ENCODE peak calls at places on chromosomes 5 and 9, in nine cellular contexts. O is astrocyte of the spinal cord, L is coronary artery, R is fibroblast of lung, J is tibial nerve, Y is GM13976, W is progenitor cell of endocrine pancreas, A is GM20000, X is upper lobe of left lung. C is an unnamed sample.

GRCh38 chr9:81035171-81035570 is 654.2 kb downstream of the TLE1 start:
- DNase-seq in A (no peak), L (no peak), O (peak), J (no peak), Y (no peak), W (no peak), R (peak), X (no peak), C (no peak)

GRCh38 chr9:125332527-125332926 is 70.9 kb downstream of the GAPVD1 start:
- DNase-seq in A (peak), X (no peak), J (no peak), O (no peak), Y (peak), W (no peak), R (no peak), L (no peak), C (no peak)

GRCh38 chr5:170312666-170313065 is 15.1 kb upstream of the LCP2 start:
- DNase-seq in L (no peak), R (peak), A (no peak), X (peak), Y (no peak), O (peak), W (no peak), J (no peak), C (no peak)

GRCh38 chr5:154858972-154859950 is 834 bp downstream of the CNOT8 start:
- DNase-seq in W (no peak), O (no peak), Y (no peak), J (no peak), R (no peak), X (no peak), L (no peak), A (no peak), C (no peak)

GRCh38 chr5:163880307-163880706 is 374.9 kb downstream of the MAT2B start:
- DNase-seq in R (peak), L (no peak), X (no peak), Y (no peak), J (no peak), W (no peak), A (no peak), O (peak), C (no peak)

GRCh38 chr5:14779975-14780374 is 91.6 kb downstream of the ANKH start:
- DNase-seq in O (no peak), L (no peak), A (no peak), J (no peak), X (no peak), R (no peak), W (no peak), Y (no peak), C (no peak)

GRCh38 chr5:100560860-100561259 is 25.7 kb downstream of the FAM174A start:
- DNase-seq in O (peak), R (peak), Y (no peak), W (no peak), X (no peak), L (no peak), J (no peak), A (no peak), C (no peak)

GRCh38 chr9:124011460-124012301 is at the start of gene LHX2:
- DNase-seq in L (no peak), J (no peak), X (no peak), O (peak), R (peak), W (no peak), Y (peak), A (peak), C (peak)

GRCh38 chr9:86282979-86283535 is 719 bp upstream of the ISCA1 start:
- DNase-seq in O (peak), R (peak), Y (no peak), A (no peak), W (no peak), X (peak), L (no peak), J (no peak), C (no peak)

GRCh38 chr5:59542841-59543825 is 350.4 kb downstream of the PDE4D start:
- DNase-seq in O (peak), J (no peak), L (no peak), Y (no peak), A (no peak), R (peak), W (no peak), X (no peak), C (no peak)

GRCh38 chr9:13778486-13779110 is 499.1 kb upstream of the MPDZ start:
- DNase-seq in W (no peak), J (no peak), O (peak), R (peak), L (no peak), A (no peak), X (no peak), Y (no peak), C (no peak)

GRCh38 chr5:65874241-65874640 is 52.1 kb upstream of the ERBIN start:
- DNase-seq in L (no peak), W (no peak), J (no peak), O (peak), A (no peak), R (peak), Y (no peak), X (no peak), C (no peak)

GRCh38 chr5:98638701-98639100 is 134.8 kb upstream of the RGMB start:
- DNase-seq in O (peak), Y (no peak), X (no peak), A (no peak), W (no peak), R (peak), L (no peak), J (no peak), C (no peak)

GRCh38 chr9:133250741-133251170 is 24.2 kb downstream of the ABO start:
- DNase-seq in W (no peak), J (no peak), A (no peak), Y (no peak), R (no peak), X (peak), L (no peak), O (no peak), C (no peak)

GRCh38 chr9:12923472-12924009 is 148.7 kb downstream of the LURAP1L start:
- DNase-seq in O (peak), R (peak), Y (no peak), L (peak), J (no peak), X (peak), A (no peak), W (no peak), C (no peak)

GRCh38 chr9:127538849-127539258 is 73.2 kb upstream of the STXBP1 start:
- DNase-seq in R (peak), L (no peak), W (no peak), A (no peak), O (peak), X (no peak), J (no peak), Y (no peak), C (no peak)

GRCh38 chr5:34977934-34978616 is 48.7 kb downstream of the DNAJC21 start:
- DNase-seq in R (no peak), Y (no peak), X (no peak), W (no peak), J (no peak), O (no peak), L (no peak), A (no peak), C (no peak)

GRCh38 chr9:132630116-132630515 is 39.7 kb downstream of the DDX31 start:
- DNase-seq in X (no peak), W (no peak), Y (no peak), L (no peak), A (no peak), O (no peak), J (no peak), R (no peak), C (no peak)

GRCh38 chr5:57302643-57303042 is 128.8 kb downstream of the GPBP1 start:
- DNase-seq in X (no peak), W (no peak), J (no peak), R (peak), Y (no peak), L (no peak), A (no peak), O (peak), C (no peak)

GRCh38 chr5:54862036-54862435 is 123.4 kb downstream of the ESM1 start:
- DNase-seq in A (no peak), W (no peak), O (no peak), X (no peak), R (peak), Y (no peak), J (no peak), L (no peak), C (no peak)

GRCh38 chr5:71533614-71534013 is 53.5 kb upstream of the MCCC2 start:
- DNase-seq in L (no peak), Y (peak), X (no peak), R (peak), J (no peak), A (peak), W (no peak), O (peak), C (no peak)

GRCh38 chr9:130847306-130848217 is 12.5 kb downstream of the ABL1 start:
- DNase-seq in J (peak), A (no peak), Y (no peak), L (peak), O (peak), W (no peak), X (peak), R (peak), C (peak)

GRCh38 chr9:4297151-4297794 is 2.6 kb downstream of the GLIS3 start:
- DNase-seq in X (peak), R (peak), L (peak), A (peak), J (peak), W (no peak), O (peak), Y (peak), C (peak)

GRCh38 chr5:41695920-41696582 is 174.2 kb downstream of the OXCT1 start:
- DNase-seq in X (no peak), A (peak), R (no peak), L (no peak), Y (no peak), J (no peak), O (no peak), W (no peak), C (no peak)

GRCh38 chr5:139223481-139223880 is 25.3 kb upstream of the SIL1 start:
- DNase-seq in J (no peak), R (no peak), A (no peak), Y (no peak), X (no peak), L (no peak), W (no peak), O (no peak), C (no peak)

GRCh38 chr5:95725937-95726810 is 5.0 kb upstream of the RHOBTB3 start:
- DNase-seq in J (no peak), X (no peak), W (no peak), L (no peak), R (peak), Y (peak), O (peak), A (peak), C (no peak)

GRCh38 chr5:167982-168660 is 23.2 kb upstream of the LRRC14B start:
- DNase-seq in X (peak), A (no peak), O (peak), W (no peak), Y (no peak), R (peak), J (no peak), L (peak), C (no peak)

GRCh38 chr9:113955076-113955752 is 79.1 kb downstream of the ZNF618 start:
- DNase-seq in J (no peak), O (peak), Y (no peak), L (peak), W (no peak), A (no peak), R (peak), X (no peak), C (no peak)

GRCh38 chr9:94720846-94721549 is 5.5 kb upstream of the AOPEP start:
- DNase-seq in J (no peak), O (no peak), L (no peak), R (no peak), A (no peak), Y (no peak), X (no peak), W (no peak), C (no peak)

GRCh38 chr5:16455670-16456069 is 9.9 kb downstream of the ZNF622 start:
- DNase-seq in R (no peak), W (no peak), A (no peak), L (no peak), X (no peak), O (no peak), J (no peak), Y (no peak), C (no peak)

GRCh38 chr9:109014267-109015025 is 1.1 kb upstream of the CTNNAL1 start:
- DNase-seq in X (peak), J (no peak), Y (no peak), W (no peak), A (no peak), L (peak), O (peak), R (peak), C (no peak)

GRCh38 chr5:179164331-179165311 is 104.4 kb downstream of the ZNF354C start:
- DNase-seq in X (peak), Y (no peak), W (no peak), L (peak), J (no peak), O (no peak), A (no peak), R (no peak), C (no peak)

GRCh38 chr5:170636836-170637477 is 133.1 kb downstream of the KCNIP1 start:
- DNase-seq in J (no peak), W (no peak), A (no peak), L (peak), R (no peak), Y (no peak), O (no peak), X (peak), C (no peak)

GRCh38 chr5:72561407-72561972 is 54.3 kb upstream of the ZNF366 start:
- DNase-seq in O (no peak), Y (no peak), L (no peak), A (no peak), X (no peak), W (no peak), J (no peak), R (no peak), C (no peak)

GRCh38 chr5:65928341-65928752 is 2.0 kb downstream of the ERBIN start:
- DNase-seq in O (peak), X (no peak), W (no peak), Y (no peak), R (peak), A (no peak), L (no peak), J (no peak), C (no peak)

GRCh38 chr9:135468866-135469521 is 10.6 kb upstream of the PPP1R26 start:
- DNase-seq in L (no peak), Y (no peak), W (no peak), A (no peak), O (no peak), X (no peak), R (peak), J (no peak), C (no peak)

GRCh38 chr9:121156263-121156731 is 45.4 kb downstream of the RAB14 start:
- DNase-seq in L (no peak), O (peak), W (no peak), R (peak), A (peak), X (no peak), J (no peak), Y (peak), C (no peak)

GRCh38 chr5:158553195-158553945 is 546.3 kb downstream of the EBF1 start:
- DNase-seq in R (peak), O (peak), J (no peak), A (no peak), Y (no peak), X (no peak), L (no peak), W (no peak), C (no peak)

GRCh38 chr9:1052119-1052907 is 2.2 kb downstream of the DMRT2 start:
- DNase-seq in W (no peak), X (no peak), O (no peak), L (no peak), Y (peak), J (no peak), R (no peak), A (no peak), C (no peak)
- TF ChIP-seq CTCF in W (no peak), X (no peak), O (no peak), L (no peak), Y (no peak), J (no peak), R (no peak), A (no peak), C (no peak)

GRCh38 chr9:138022121-138022741 is 144.6 kb downstream of the CACNA1B start:
- DNase-seq in W (no peak), L (no peak), J (no peak), Y (peak), O (no peak), A (no peak), R (no peak), X (peak), C (peak)
- TF ChIP-seq CTCF in W (peak), L (no peak), J (no peak), Y (no peak), O (peak), A (no peak), R (no peak), X (no peak), C (peak)

GRCh38 chr9:89935791-89936190 is 331.0 kb downstream of the GADD45G start:
- DNase-seq in X (no peak), O (no peak), W (no peak), L (peak), Y (no peak), A (no peak), R (no peak), J (no peak), C (no peak)

GRCh38 chr9:89937051-89937450 is 332.2 kb downstream of the GADD45G start:
- DNase-seq in J (no peak), A (no peak), W (no peak), X (no peak), L (peak), O (no peak), Y (no peak), R (no peak), C (no peak)

GRCh38 chr9:89935115-89935514 is 330.3 kb downstream of the GADD45G start:
- DNase-seq in W (no peak), J (no peak), O (no peak), Y (no peak), X (no peak), R (no peak), A (no peak), L (no peak), C (no peak)

GRCh38 chr9:89929721-89930480 is 325.1 kb downstream of the GADD45G start:
- DNase-seq in X (no peak), A (no peak), Y (no peak), W (no peak), R (peak), L (no peak), O (no peak), J (no peak), C (peak)

DNA sequence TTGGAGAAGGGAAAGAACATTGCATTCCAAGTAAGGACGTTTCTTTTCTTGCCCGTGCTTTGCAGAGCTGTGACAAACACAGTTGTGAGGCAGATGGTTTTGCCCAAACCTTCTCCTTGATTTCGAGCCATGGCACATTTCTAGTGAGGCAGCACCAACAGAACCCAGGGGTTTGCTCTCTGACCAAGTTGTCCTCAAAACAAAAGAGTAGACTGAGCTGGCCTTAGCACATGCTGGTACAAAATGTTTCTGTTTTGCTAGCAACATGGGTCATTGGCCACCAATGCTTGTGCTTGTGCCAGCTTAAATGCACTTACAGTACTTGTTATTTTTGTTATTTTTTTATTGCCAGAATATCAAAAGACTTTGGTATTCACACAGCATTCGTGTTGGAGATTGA is 328.8 kb downstream of the GADD45G start:
- DNase-seq in A (no peak), W (no peak), L (no peak), Y (no peak), X (no peak), R (no peak), O (no peak), J (no peak), C (no peak)
- TF ChIP-seq CTCF in A (no peak), W (no peak), L (no peak), Y (no peak), X (no peak), R (no peak), O (no peak), J (no peak), C (no peak)

GRCh38 chr5:172007153-172007794 is 836 bp upstream of the FBXW11 start:
- DNase-seq in X (no peak), R (no peak), J (no peak), W (no peak), A (no peak), O (no peak), L (no peak), Y (no peak), C (no peak)

GRCh38 chr5:172007795-172008465 is 1.5 kb upstream of the FBXW11 start:
- DNase-seq in O (peak), X (no peak), W (no peak), R (peak), A (no peak), J (no peak), L (no peak), Y (no peak), C (no peak)

GRCh38 chr5:172009536-172010270 is 3.3 kb upstream of the FBXW11 start:
- DNase-seq in X (no peak), L (no peak), Y (no peak), J (no peak), W (no peak), O (no peak), A (no peak), R (no peak), C (no peak)

GRCh38 chr5:172008689-172009141 is 2.3 kb upstream of the FBXW11 start:
- DNase-seq in L (no peak), A (no peak), W (no peak), Y (no peak), R (peak), J (no peak), O (peak), X (no peak), C (no peak)

GRCh38 chr5:172010278-172010677 is 3.8 kb upstream of the FBXW11 start:
- DNase-seq in R (peak), Y (no peak), L (no peak), W (no peak), J (no peak), X (no peak), A (no peak), O (peak), C (no peak)
- TF ChIP-seq CTCF in R (no peak), Y (no peak), L (no peak), W (no peak), J (no peak), X (no peak), A (no peak), O (no peak), C (no peak)

GRCh38 chr9:116842658-116843057 is 155.6 kb downstream of the TRIM32 start:
- DNase-seq in Y (no peak), J (no peak), O (no peak), X (no peak), R (no peak), A (no peak), W (no peak), L (no peak), C (no peak)
- TF ChIP-seq CTCF in Y (no peak), J (no peak), O (no peak), X (no peak), R (no peak), A (no peak), W (peak), L (no peak), C (no peak)

GRCh38 chr5:62208218-62208852 is 97.7 kb upstream of the KIF2A start:
- DNase-seq in W (no peak), L (no peak), O (no peak), R (no peak), X (no peak), A (no peak), J (no peak), Y (no peak), C (no peak)

GRCh38 chr5:62211405-62211804 is 94.6 kb upstream of the KIF2A start:
- DNase-seq in J (no peak), O (no peak), X (no peak), W (no peak), R (no peak), A (no peak), L (no peak), Y (no peak), C (no peak)

GRCh38 chr5:62206150-62206829 is 99.7 kb upstream of the KIF2A start:
- DNase-seq in R (no peak), O (no peak), A (no peak), J (no peak), Y (no peak), L (no peak), X (no peak), W (no peak), C (peak)
- TF ChIP-seq CTCF in R (no peak), O (no peak), A (no peak), J (no peak), Y (no peak), L (no peak), X (no peak), W (peak), C (no peak)

DNA sequence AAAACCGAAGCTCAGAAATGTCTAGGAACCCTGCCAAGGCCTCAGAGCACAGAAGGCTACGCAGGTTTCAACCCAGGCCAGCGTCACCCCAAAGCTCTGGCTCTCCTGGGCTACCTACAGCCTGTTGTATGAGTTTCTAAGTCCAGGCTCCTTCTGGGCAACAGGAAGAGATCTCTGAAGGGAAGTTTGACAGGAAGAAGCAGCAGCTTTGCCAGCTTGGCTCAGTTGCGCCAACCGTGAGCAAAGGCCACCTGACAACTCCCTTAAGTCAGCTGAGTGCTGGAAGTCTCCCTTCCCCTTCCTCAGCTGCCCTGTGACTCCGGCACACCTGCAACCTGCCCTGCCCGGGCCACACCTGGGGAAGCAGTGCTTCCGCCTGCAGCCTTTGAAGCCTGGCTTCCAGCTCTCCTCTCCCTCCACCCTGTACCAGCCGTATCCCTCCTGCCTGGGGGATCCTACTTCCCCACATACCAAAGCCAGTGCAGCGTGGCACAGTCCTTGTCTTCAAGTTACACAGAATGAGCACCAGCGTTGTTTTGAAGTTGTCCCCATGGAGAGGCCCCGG is 36.7 kb downstream of the SHB start:
- DNase-seq in O (no peak), Y (no peak), J (no peak), A (no peak), X (peak), L (no peak), R (no peak), W (no peak), C (no peak)
- TF ChIP-seq CTCF in O (no peak), Y (no peak), J (no peak), A (no peak), X (no peak), L (no peak), R (no peak), W (no peak), C (no peak)